ENCODE peak calls at places on chromosomes 1 and 21, in nine cellular contexts. X is NCI-H187; E is stimulated activated CD8-positive, alpha-beta memory T cell treated with anti-CD3 and anti-CD28 coated beads, Interleukin-7, amount 100 ng/mL, for 1 hour; O is HS-27A; H is lung microvascular endothelial cell; M is SW 1271; C is HTR-8/SVneo; Q is GM04503; K is GM13977. T is an unnamed sample.

GRCh38 chr1:109877320-109877771 is 33.3 kb upstream of the CSF1 start:
- DNase-seq in X (no peak), H (no peak), C (peak), O (peak), Q (peak), E (no peak), M (no peak), K (no peak), T (no peak)

GRCh38 chr1:116666747-116667576 is 571 bp downstream of the IGSF3 start:
- DNase-seq in H (no peak), M (no peak), C (no peak), Q (no peak), X (no peak), O (no peak), K (peak), E (no peak), T (no peak)

GRCh38 chr21:36703123-36703522 is 4.2 kb downstream of the SIM2 start:
- DNase-seq in O (no peak), C (no peak), E (no peak), Q (no peak), K (no peak), X (no peak), H (no peak), M (no peak), T (no peak)

GRCh38 chr1:27979151-27979858 is 19.5 kb downstream of the XKR8 start:
- DNase-seq in K (peak), E (no peak), X (no peak), O (no peak), C (peak), H (peak), Q (no peak), M (peak), T (no peak)

GRCh38 chr1:207752456-207753132 is 740 bp downstream of the CD46 start:
- DNase-seq in O (no peak), H (peak), K (peak), M (no peak), X (no peak), E (no peak), Q (no peak), C (no peak), T (no peak)

GRCh38 chr1:10889628-10890353 is 93.3 kb upstream of the CASZ1 start:
- DNase-seq in M (no peak), X (no peak), C (no peak), O (no peak), H (no peak), E (no peak), Q (no peak), K (no peak), T (no peak)

GRCh38 chr1:197841828-197842573 is 60.4 kb upstream of the C1orf53 start:
- DNase-seq in C (no peak), Q (peak), M (no peak), O (no peak), H (no peak), K (no peak), E (no peak), X (no peak), T (no peak)

GRCh38 chr1:209062081-209062480 is 521.4 kb upstream of the CAMK1G start:
- DNase-seq in H (no peak), Q (no peak), M (no peak), E (no peak), C (no peak), K (no peak), X (no peak), O (no peak), T (no peak)

GRCh38 chr21:25350056-25350455 is 257.2 kb downstream of the MRPL39 start:
- DNase-seq in C (peak), O (peak), Q (no peak), X (no peak), K (no peak), H (no peak), M (peak), E (no peak), T (no peak)

GRCh38 chr1:160500321-160500990 is 22.6 kb downstream of the SLAMF6 start:
- DNase-seq in X (no peak), O (no peak), H (no peak), C (no peak), M (no peak), E (no peak), K (no peak), Q (no peak), T (no peak)

GRCh38 chr1:48007044-48007443 is 9.9 kb upstream of the TRABD2B start:
- DNase-seq in Q (no peak), K (no peak), H (no peak), O (no peak), X (no peak), M (no peak), C (no peak), E (no peak), T (no peak)

GRCh38 chr1:232968965-232969364 is 18.6 kb downstream of the NTPCR start:
- DNase-seq in O (no peak), H (peak), E (no peak), Q (no peak), C (no peak), K (no peak), X (no peak), M (no peak), T (no peak)

GRCh38 chr1:223123238-223123976 is 19.6 kb downstream of the TLR5 start:
- DNase-seq in K (peak), O (no peak), X (peak), C (peak), H (peak), Q (no peak), E (peak), M (peak), T (peak)

GRCh38 chr1:157198619-157199420 is 60.6 kb upstream of the ETV3 start:
- DNase-seq in O (no peak), E (no peak), M (no peak), X (no peak), C (no peak), K (no peak), H (no peak), Q (no peak), T (no peak)

GRCh38 chr1:206685256-206685748 is 597 bp downstream of the MAPKAPK2 start:
- DNase-seq in M (no peak), O (no peak), E (no peak), X (no peak), C (peak), K (peak), H (peak), Q (no peak), T (no peak)

GRCh38 chr1:228337711-228338520 is 68.7 kb downstream of the TRIM11 start:
- DNase-seq in C (no peak), K (no peak), X (no peak), H (no peak), E (no peak), M (no peak), O (no peak), Q (no peak), T (no peak)

GRCh38 chr1:14888374-14888773 is 265.2 kb upstream of the TMEM51 start:
- DNase-seq in K (no peak), H (no peak), E (no peak), C (no peak), Q (no peak), O (no peak), M (no peak), X (no peak), T (no peak)

GRCh38 chr1:229271448-229272120 is 673 bp downstream of the RAB4A start:
- DNase-seq in M (peak), K (peak), E (peak), X (no peak), H (peak), O (no peak), C (no peak), Q (no peak), T (no peak)

GRCh38 chr1:18639335-18640055 is 8.8 kb downstream of the PAX7 start:
- DNase-seq in M (no peak), C (no peak), H (no peak), Q (no peak), K (no peak), X (no peak), E (no peak), O (no peak), T (no peak)

GRCh38 chr1:19554090-19554489 is 68.8 kb upstream of the CAPZB start:
- DNase-seq in H (no peak), Q (no peak), K (no peak), E (no peak), M (no peak), O (no peak), X (no peak), C (no peak), T (no peak)

GRCh38 chr1:168138134-168138533 is 1.4 kb upstream of the GPR161 start:
- DNase-seq in O (no peak), Q (no peak), E (no peak), M (no peak), X (no peak), H (no peak), C (no peak), K (no peak), T (no peak)

GRCh38 chr1:230299148-230300006 is 126.8 kb downstream of the PGBD5 start:
- DNase-seq in Q (no peak), E (no peak), K (no peak), X (no peak), M (no peak), C (no peak), O (no peak), H (no peak), T (no peak)

GRCh38 chr1:114145504-114146160 is 8.0 kb downstream of the SYT6 start:
- DNase-seq in C (no peak), K (no peak), O (no peak), M (no peak), H (no peak), X (no peak), E (no peak), Q (no peak), T (no peak)

GRCh38 chr1:156379420-156380165 is 10.6 kb downstream of the RHBG start:
- DNase-seq in Q (no peak), C (peak), K (no peak), X (no peak), E (no peak), H (no peak), M (peak), O (no peak), T (no peak)

GRCh38 chr1:212698467-212699103 is 1.1 kb downstream of the BATF3 start:
- DNase-seq in M (no peak), H (no peak), O (no peak), K (no peak), C (no peak), Q (no peak), X (no peak), E (no peak), T (no peak)

GRCh38 chr1:36872858-36873257 is 161.5 kb downstream of the GRIK3 start:
- DNase-seq in H (no peak), E (no peak), K (no peak), M (no peak), Q (no peak), X (no peak), C (no peak), O (no peak), T (no peak)

GRCh38 chr21:44953628-44954021 is 13.8 kb downstream of the SLX9 start:
- DNase-seq in X (no peak), O (no peak), E (no peak), M (no peak), K (no peak), Q (no peak), H (no peak), C (no peak), T (no peak)

GRCh38 chr1:77834771-77835334 is 53.6 kb upstream of the NEXN start:
- DNase-seq in E (no peak), H (peak), X (no peak), C (peak), Q (peak), M (no peak), O (no peak), K (no peak), T (no peak)